ENCODE peak calls at places on chromosomes 5 and 9, in six cellular contexts. J, L, S, Y, V and H are unnamed samples.

GRCh38 chr5:59587489-59588337 is 305.8 kb downstream of the PDE4D start:
- DNase-seq in J (peak), L (no peak), S (peak), Y (peak), V (no peak), H (no peak)

GRCh38 chr5:135393229-135393628 is 5.8 kb downstream of the MACROH2A1 start:
- DNase-seq in J (no peak), L (no peak), S (no peak), Y (no peak), V (peak), H (no peak)

GRCh38 chr9:81894891-81895290 is 33.3 kb upstream of the SPATA31D4 start:
- DNase-seq in J (peak), L (no peak), S (no peak), Y (no peak), V (no peak), H (no peak)

GRCh38 chr5:56168066-56168478 is 65.1 kb downstream of the ANKRD55 start:
- DNase-seq in J (no peak), L (no peak), S (no peak), Y (no peak), V (no peak), H (no peak)

GRCh38 chr9:132753593-132753880 is 83.3 kb downstream of the GTF3C4 start:
- DNase-seq in J (no peak), L (no peak), S (no peak), Y (no peak), V (no peak), H (no peak)

GRCh38 chr9:35658894-35659220 is 765 bp downstream of the CCDC107 start:
- DNase-seq in J (peak), L (no peak), S (peak), Y (no peak), V (no peak), H (no peak)

GRCh38 chr5:180353226-180353962 is at the start of gene GFPT2:
- DNase-seq in J (peak), L (peak), S (peak), Y (peak), V (peak), H (peak)

GRCh38 chr5:151730381-151730780 is 28.1 kb downstream of the ATOX1 start:
- DNase-seq in J (no peak), L (no peak), S (no peak), Y (no peak), V (no peak), H (no peak)

GRCh38 chr9:113057193-113057592 is 669 bp upstream of the ZFP37 start:
- DNase-seq in J (no peak), L (no peak), S (no peak), Y (no peak), V (no peak), H (no peak)